ENCODE peak calls at places on chromosomes 1 and 21, in nine cellular contexts. One of them, this sample, is unnamed.

GRCh38 chr1:156963621-156964020 is 43.2 kb downstream of the LRRC71 start:
- DNase-seq in thoracic aorta: no peak
- DNase-seq in GM23338: no peak
- DNase-seq in caudate nucleus: no peak
- DNase-seq in ovary: no peak
- DNase-seq in H9: no peak
- DNase-seq in heart left ventricle: no peak
- DNase-seq in IMR-90: no peak
- DNase-seq in esophagus squamous epithelium: no peak
- DNase-seq in this sample: no peak

GRCh38 chr21:45540601-45540970 is 1.7 kb downstream of the SLC19A1 start:
- DNase-seq in thoracic aorta: no peak
- DNase-seq in GM23338: no peak
- DNase-seq in caudate nucleus: no peak
- DNase-seq in ovary: no peak
- DNase-seq in H9: no peak
- DNase-seq in heart left ventricle: no peak
- DNase-seq in IMR-90: no peak
- DNase-seq in esophagus squamous epithelium: no peak
- DNase-seq in this sample: no peak

GRCh38 chr1:201100169-201100930 is 11.9 kb downstream of the CACNA1S start:
- DNase-seq in thoracic aorta: no peak
- DNase-seq in GM23338: no peak
- DNase-seq in caudate nucleus: no peak
- DNase-seq in ovary: no peak
- DNase-seq in H9: no peak
- DNase-seq in heart left ventricle: no peak
- DNase-seq in IMR-90: no peak
- DNase-seq in esophagus squamous epithelium: no peak
- DNase-seq in this sample: no peak

GRCh38 chr1:226541631-226542622 is 6.6 kb upstream of the STUM start:
- DNase-seq in thoracic aorta: no peak
- DNase-seq in GM23338: no peak
- DNase-seq in caudate nucleus: no peak
- DNase-seq in ovary: peak
- DNase-seq in H9: no peak
- DNase-seq in heart left ventricle: peak
- DNase-seq in IMR-90: no peak
- DNase-seq in esophagus squamous epithelium: no peak
- DNase-seq in this sample: no peak

GRCh38 chr1:68322837-68323687 is 90.7 kb upstream of the WLS start:
- DNase-seq in thoracic aorta: peak
- DNase-seq in GM23338: no peak
- DNase-seq in caudate nucleus: no peak
- DNase-seq in ovary: peak
- DNase-seq in H9: no peak
- DNase-seq in heart left ventricle: no peak
- DNase-seq in IMR-90: peak
- DNase-seq in esophagus squamous epithelium: no peak
- DNase-seq in this sample: no peak

GRCh38 chr1:22341791-22342605 is 109.7 kb upstream of the ZBTB40 start:
- DNase-seq in thoracic aorta: no peak
- DNase-seq in GM23338: no peak
- DNase-seq in caudate nucleus: no peak
- DNase-seq in ovary: peak
- DNase-seq in H9: no peak
- DNase-seq in heart left ventricle: no peak
- DNase-seq in IMR-90: peak
- DNase-seq in esophagus squamous epithelium: no peak
- DNase-seq in this sample: no peak

GRCh38 chr1:2248127-2248826 is 20.2 kb downstream of the SKI start:
- DNase-seq in thoracic aorta: no peak
- DNase-seq in GM23338: peak
- DNase-seq in caudate nucleus: no peak
- DNase-seq in ovary: no peak
- DNase-seq in H9: peak
- DNase-seq in heart left ventricle: peak
- DNase-seq in IMR-90: no peak
- DNase-seq in esophagus squamous epithelium: no peak
- DNase-seq in this sample: no peak

GRCh38 chr1:89065077-89065868 is at the start of gene GBP1:
- DNase-seq in thoracic aorta: no peak
- DNase-seq in GM23338: no peak
- DNase-seq in caudate nucleus: no peak
- DNase-seq in ovary: no peak
- DNase-seq in H9: no peak
- DNase-seq in heart left ventricle: peak
- DNase-seq in IMR-90: peak
- DNase-seq in esophagus squamous epithelium: no peak
- DNase-seq in this sample: no peak

GRCh38 chr1:22101995-22102394 is 40.9 kb downstream of the WNT4 start:
- DNase-seq in thoracic aorta: no peak
- DNase-seq in GM23338: no peak
- DNase-seq in caudate nucleus: no peak
- DNase-seq in ovary: no peak
- DNase-seq in H9: no peak
- DNase-seq in heart left ventricle: no peak
- DNase-seq in IMR-90: no peak
- DNase-seq in esophagus squamous epithelium: no peak
- DNase-seq in this sample: no peak

GRCh38 chr1:51473716-51474115 is 45.4 kb downstream of the EPS15 start:
- DNase-seq in thoracic aorta: no peak
- DNase-seq in GM23338: no peak
- DNase-seq in caudate nucleus: no peak
- DNase-seq in ovary: no peak
- DNase-seq in H9: no peak
- DNase-seq in heart left ventricle: no peak
- DNase-seq in IMR-90: no peak
- DNase-seq in esophagus squamous epithelium: no peak
- DNase-seq in this sample: no peak

GRCh38 chr1:175413367-175413766 is 220.8 kb upstream of the KIAA0040 start:
- DNase-seq in thoracic aorta: no peak
- DNase-seq in GM23338: no peak
- DNase-seq in caudate nucleus: no peak
- DNase-seq in ovary: no peak
- DNase-seq in H9: no peak
- DNase-seq in heart left ventricle: no peak
- DNase-seq in IMR-90: no peak
- DNase-seq in esophagus squamous epithelium: no peak
- DNase-seq in this sample: no peak

GRCh38 chr21:45530423-45531113 is 11.7 kb downstream of the SLC19A1 start:
- DNase-seq in thoracic aorta: no peak
- DNase-seq in GM23338: no peak
- DNase-seq in caudate nucleus: no peak
- DNase-seq in ovary: peak
- DNase-seq in H9: no peak
- DNase-seq in heart left ventricle: no peak
- DNase-seq in IMR-90: no peak
- DNase-seq in esophagus squamous epithelium: no peak
- DNase-seq in this sample: no peak

GRCh38 chr1:217419152-217419551 is 211.7 kb downstream of the GPATCH2 start:
- DNase-seq in thoracic aorta: no peak
- DNase-seq in GM23338: no peak
- DNase-seq in caudate nucleus: no peak
- DNase-seq in ovary: no peak
- DNase-seq in H9: no peak
- DNase-seq in heart left ventricle: no peak
- DNase-seq in IMR-90: no peak
- DNase-seq in esophagus squamous epithelium: no peak
- DNase-seq in this sample: no peak

DNA sequence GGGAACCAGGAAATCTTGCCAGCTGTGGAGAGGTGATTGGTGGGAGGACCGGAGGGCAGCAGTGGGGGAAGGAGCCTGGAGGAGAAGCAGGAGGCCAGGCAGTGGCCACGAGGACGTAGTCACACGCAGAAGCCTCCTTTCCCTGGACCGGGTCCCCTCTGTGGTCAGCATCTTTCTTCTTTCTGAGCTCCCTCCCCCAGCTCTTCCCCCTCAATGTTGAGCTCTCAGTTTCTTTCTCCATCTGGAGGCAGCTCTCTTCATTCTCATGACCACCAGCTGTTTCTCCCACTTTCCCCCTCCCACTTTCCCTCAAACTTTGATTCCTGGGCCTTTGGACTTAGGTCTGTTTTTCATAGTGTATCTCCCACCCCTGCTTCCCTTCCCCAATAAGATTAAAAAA is 18.3 kb downstream of the KIRREL1 start:
- DNase-seq in thoracic aorta: no peak
- DNase-seq in GM23338: no peak
- DNase-seq in caudate nucleus: no peak
- DNase-seq in ovary: no peak
- DNase-seq in H9: no peak
- DNase-seq in heart left ventricle: no peak
- DNase-seq in IMR-90: peak
- DNase-seq in esophagus squamous epithelium: no peak
- DNase-seq in this sample: no peak
- H3K27ac ChIP-seq in thoracic aorta: peak
- H3K27ac ChIP-seq in GM23338: peak
- H3K27ac ChIP-seq in caudate nucleus: peak
- H3K27ac ChIP-seq in ovary: peak
- H3K27ac ChIP-seq in H9: no peak
- H3K27ac ChIP-seq in heart left ventricle: peak
- H3K27ac ChIP-seq in IMR-90: peak
- H3K27ac ChIP-seq in esophagus squamous epithelium: peak
- H3K27ac ChIP-seq in this sample: peak

GRCh38 chr1:55232448-55233148 is 17.4 kb upstream of the USP24 start:
- DNase-seq in thoracic aorta: no peak
- DNase-seq in GM23338: peak
- DNase-seq in caudate nucleus: no peak
- DNase-seq in ovary: no peak
- DNase-seq in H9: no peak
- DNase-seq in heart left ventricle: no peak
- DNase-seq in IMR-90: no peak
- DNase-seq in esophagus squamous epithelium: no peak
- DNase-seq in this sample: no peak

GRCh38 chr1:55239548-55239947 is 24.4 kb upstream of the USP24 start:
- DNase-seq in thoracic aorta: no peak
- DNase-seq in GM23338: no peak
- DNase-seq in caudate nucleus: no peak
- DNase-seq in ovary: no peak
- DNase-seq in H9: no peak
- DNase-seq in heart left ventricle: no peak
- DNase-seq in IMR-90: no peak
- DNase-seq in esophagus squamous epithelium: no peak
- DNase-seq in this sample: no peak

GRCh38 chr1:55234016-55234415 is 18.9 kb upstream of the USP24 start:
- DNase-seq in thoracic aorta: no peak
- DNase-seq in GM23338: no peak
- DNase-seq in caudate nucleus: no peak
- DNase-seq in ovary: no peak
- DNase-seq in H9: no peak
- DNase-seq in heart left ventricle: no peak
- DNase-seq in IMR-90: peak
- DNase-seq in esophagus squamous epithelium: no peak
- DNase-seq in this sample: no peak

GRCh38 chr1:55233149-55233777 is 18.1 kb upstream of the USP24 start:
- DNase-seq in thoracic aorta: no peak
- DNase-seq in GM23338: no peak
- DNase-seq in caudate nucleus: no peak
- DNase-seq in ovary: no peak
- DNase-seq in H9: no peak
- DNase-seq in heart left ventricle: no peak
- DNase-seq in IMR-90: peak
- DNase-seq in esophagus squamous epithelium: no peak
- DNase-seq in this sample: no peak

GRCh38 chr1:55235722-55236121 is 20.6 kb upstream of the USP24 start:
- DNase-seq in thoracic aorta: no peak
- DNase-seq in GM23338: no peak
- DNase-seq in caudate nucleus: no peak
- DNase-seq in ovary: no peak
- DNase-seq in H9: no peak
- DNase-seq in heart left ventricle: no peak
- DNase-seq in IMR-90: peak
- DNase-seq in esophagus squamous epithelium: no peak
- DNase-seq in this sample: no peak
- H3K27ac ChIP-seq in thoracic aorta: no peak
- H3K27ac ChIP-seq in GM23338: no peak
- H3K27ac ChIP-seq in caudate nucleus: no peak
- H3K27ac ChIP-seq in ovary: no peak
- H3K27ac ChIP-seq in H9: no peak
- H3K27ac ChIP-seq in heart left ventricle: no peak
- H3K27ac ChIP-seq in IMR-90: no peak
- H3K27ac ChIP-seq in esophagus squamous epithelium: no peak
- H3K27ac ChIP-seq in this sample: no peak

GRCh38 chr1:65670518-65670917 is 122.2 kb upstream of the PDE4B start:
- DNase-seq in thoracic aorta: no peak
- DNase-seq in GM23338: no peak
- DNase-seq in caudate nucleus: no peak
- DNase-seq in ovary: no peak
- DNase-seq in H9: no peak
- DNase-seq in heart left ventricle: no peak
- DNase-seq in IMR-90: no peak
- DNase-seq in esophagus squamous epithelium: no peak
- DNase-seq in this sample: no peak

GRCh38 chr1:65679773-65680172 is 112.9 kb upstream of the PDE4B start:
- DNase-seq in thoracic aorta: no peak
- DNase-seq in GM23338: no peak
- DNase-seq in caudate nucleus: no peak
- DNase-seq in ovary: no peak
- DNase-seq in H9: no peak
- DNase-seq in heart left ventricle: no peak
- DNase-seq in IMR-90: no peak
- DNase-seq in esophagus squamous epithelium: no peak
- DNase-seq in this sample: no peak

DNA sequence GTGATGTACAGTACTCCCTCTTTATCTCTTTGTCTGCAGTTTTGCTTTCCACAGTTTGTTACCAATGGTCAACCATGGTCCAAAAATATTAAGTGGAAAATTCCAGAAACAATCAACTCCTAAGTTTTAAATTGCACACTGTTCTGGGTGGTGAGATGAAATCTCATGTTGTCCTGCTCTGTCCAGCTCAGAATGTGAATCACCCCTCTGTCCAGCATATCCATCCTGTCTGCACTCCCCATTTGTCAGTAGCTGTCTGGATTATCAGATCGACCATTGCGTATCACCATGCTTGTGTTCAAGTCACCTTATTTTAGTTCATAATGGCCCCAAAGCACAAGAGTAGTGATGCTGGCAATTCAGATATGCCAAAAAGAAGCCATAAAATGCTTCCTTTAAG is 118.2 kb upstream of the PDE4B start:
- DNase-seq in thoracic aorta: no peak
- DNase-seq in GM23338: no peak
- DNase-seq in caudate nucleus: no peak
- DNase-seq in ovary: no peak
- DNase-seq in H9: no peak
- DNase-seq in heart left ventricle: no peak
- DNase-seq in IMR-90: no peak
- DNase-seq in esophagus squamous epithelium: no peak
- DNase-seq in this sample: no peak
- H3K27ac ChIP-seq in thoracic aorta: no peak
- H3K27ac ChIP-seq in GM23338: no peak
- H3K27ac ChIP-seq in caudate nucleus: no peak
- H3K27ac ChIP-seq in ovary: no peak
- H3K27ac ChIP-seq in H9: no peak
- H3K27ac ChIP-seq in heart left ventricle: no peak
- H3K27ac ChIP-seq in IMR-90: no peak
- H3K27ac ChIP-seq in esophagus squamous epithelium: no peak
- H3K27ac ChIP-seq in this sample: no peak

DNA sequence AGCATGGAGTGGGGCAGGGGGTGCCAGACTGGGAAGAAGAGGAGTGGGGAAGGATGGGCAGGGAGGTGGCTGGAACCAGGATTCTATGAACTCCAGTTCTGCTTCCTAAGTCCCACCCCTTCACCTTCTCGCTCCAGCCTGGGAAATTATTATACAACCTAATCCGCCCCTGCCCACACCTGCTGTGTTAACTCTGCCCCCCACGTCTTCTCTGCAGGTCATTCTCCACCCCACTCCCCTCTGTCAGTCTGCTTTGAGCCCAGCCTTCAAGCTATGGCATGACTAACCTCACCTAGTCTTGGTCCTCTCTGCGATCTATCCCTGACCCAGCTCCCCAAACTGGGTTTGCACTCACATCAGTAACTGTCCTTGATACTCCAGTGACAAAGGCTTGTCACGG is 46.0 kb upstream of the GOLT1A start:
- DNase-seq in thoracic aorta: no peak
- DNase-seq in GM23338: no peak
- DNase-seq in caudate nucleus: no peak
- DNase-seq in ovary: no peak
- DNase-seq in H9: no peak
- DNase-seq in heart left ventricle: no peak
- DNase-seq in IMR-90: no peak
- DNase-seq in esophagus squamous epithelium: no peak
- DNase-seq in this sample: no peak
- H3K27ac ChIP-seq in thoracic aorta: no peak
- H3K27ac ChIP-seq in GM23338: no peak
- H3K27ac ChIP-seq in caudate nucleus: no peak
- H3K27ac ChIP-seq in ovary: no peak
- H3K27ac ChIP-seq in H9: no peak
- H3K27ac ChIP-seq in heart left ventricle: no peak
- H3K27ac ChIP-seq in IMR-90: no peak
- H3K27ac ChIP-seq in esophagus squamous epithelium: no peak
- H3K27ac ChIP-seq in this sample: no peak

This sample was measured in vagina.